ENCODE peak calls at places on chromosomes 16 and 17, in ten cellular contexts. K, B, O, A, S, Q, I, L, R and U are unnamed samples.

GRCh38 chr17:4971826-4972225 is 4.2 kb upstream of the SPAG7 start:
- DNase-seq in Q (no peak), B (no peak), R (no peak), O (no peak), I (no peak), L (no peak), K (no peak), S (no peak), A (no peak), U (no peak)

GRCh38 chr16:56281256-56281805 is 90.0 kb downstream of the GNAO1 start:
- DNase-seq in Q (no peak), A (peak; percentile 12), S (no peak), L (peak; percentile 68), B (no peak), R (peak; percentile 30), K (no peak), I (no peak), O (no peak), U (peak; percentile 8)

GRCh38 chr16:70594569-70594968 is 51.8 kb upstream of the IL34 start:
- DNase-seq in S (no peak), A (no peak), K (no peak), B (no peak), L (no peak), R (no peak), Q (no peak), O (no peak), I (no peak), U (no peak)

GRCh38 chr17:83099570-83100181 is 20.3 kb downstream of the METRNL start:
- DNase-seq in A (no peak), R (no peak), O (no peak), K (no peak), S (no peak), L (no peak), B (no peak), Q (no peak), I (peak; percentile 33), U (peak; percentile 50)

GRCh38 chr17:81672954-81673353 is 6.4 kb downstream of the CCDC137 start:
- DNase-seq in B (no peak), Q (no peak), O (no peak), K (no peak), S (no peak), A (no peak), R (no peak), I (no peak), L (no peak), U (no peak)

GRCh38 chr17:45271603-45272002 is 9.7 kb upstream of the SPATA32 start:
- DNase-seq in L (no peak), I (no peak), Q (no peak), A (no peak), K (no peak), O (no peak), S (no peak), R (no peak), B (no peak), U (no peak)

GRCh38 chr16:17356243-17356933 is 114.4 kb downstream of the XYLT1 start:
- DNase-seq in R (no peak), L (no peak), K (no peak), Q (no peak), O (no peak), S (no peak), B (no peak), A (no peak), I (peak; percentile 52), U (peak; percentile 3)

GRCh38 chr16:80526418-80527061 is 14.3 kb upstream of the DYNLRB2 start:
- DNase-seq in K (peak; percentile 74), I (peak; percentile 42), Q (peak; percentile 80), S (no peak), R (peak; percentile 55), A (peak; percentile 46), O (peak; percentile 50), L (no peak), B (peak; percentile 35), U (peak; percentile 68)

GRCh38 chr17:83152745-83153611 is 73.6 kb downstream of the METRNL start:
- DNase-seq in A (no peak), O (no peak), L (no peak), R (no peak), K (no peak), I (peak; percentile 42), Q (peak; percentile 65), S (no peak), B (no peak), U (no peak)

GRCh38 chr17:40060887-40061480 is 1.8 kb upstream of the THRA start:
- DNase-seq in S (no peak), B (no peak), K (no peak), A (no peak), L (no peak), Q (no peak), I (no peak), R (no peak), O (no peak), U (no peak)

GRCh38 chr16:91484-91883 is 13.5 kb downstream of the MPG start:
- DNase-seq in Q (peak; percentile 86), L (no peak), K (no peak), I (no peak), A (no peak), O (no peak), S (no peak), R (no peak), B (no peak), U (no peak)

GRCh38 chr17:28045304-28045703 is 2.8 kb downstream of the NLK start:
- DNase-seq in O (no peak), R (no peak), K (no peak), L (no peak), A (no peak), S (no peak), Q (no peak), B (no peak), I (no peak), U (no peak)

GRCh38 chr16:28532940-28533647 is 5.7 kb downstream of the NUPR1 start:
- DNase-seq in B (no peak), S (no peak), O (no peak), L (no peak), K (no peak), Q (no peak), R (no peak), I (no peak), A (no peak), U (no peak)

GRCh38 chr17:77778636-77779524 is 179.6 kb upstream of the TNRC6C start:
- DNase-seq in L (no peak), A (no peak), K (no peak), Q (peak; percentile 76), S (no peak), I (peak; percentile 44), O (no peak), R (no peak), B (no peak), U (no peak)

GRCh38 chr16:20792216-20792615 is 14.1 kb downstream of the ERI2 start:
- DNase-seq in I (no peak), B (no peak), L (no peak), A (no peak), K (no peak), O (no peak), S (no peak), R (no peak), Q (no peak), U (peak; percentile 13)

GRCh38 chr16:80806957-80807356 is 2.6 kb upstream of the CDYL2 start:
- DNase-seq in R (no peak), I (no peak), O (peak; percentile 58), S (peak; percentile 9), Q (no peak), B (peak; percentile 60), K (peak; percentile 88), A (peak; percentile 96), L (no peak), U (peak; percentile 87)

GRCh38 chr17:79936661-79937434 is 97.6 kb upstream of the CBX4 start:
- DNase-seq in A (no peak), Q (no peak), R (no peak), I (no peak), S (no peak), B (no peak), K (no peak), L (no peak), O (no peak), U (no peak)

GRCh38 chr16:57795431-57795878 is 6.8 kb downstream of the KIFC3 start:
- DNase-seq in A (peak; percentile 60), L (peak; percentile 72), K (peak; percentile 61), B (no peak), I (peak; percentile 38), O (peak; percentile 21), R (peak; percentile 66), Q (peak; percentile 51), S (no peak), U (peak; percentile 91)

GRCh38 chr16:66273644-66274334 is 92.7 kb upstream of the CDH5 start:
- DNase-seq in K (no peak), S (no peak), I (no peak), Q (no peak), O (no peak), L (peak; percentile 61), A (no peak), B (no peak), R (no peak), U (peak; percentile 34)

GRCh38 chr16:21950782-21951521 is 2.2 kb upstream of the UQCRC2 start:
- DNase-seq in Q (peak; percentile 39), R (peak; percentile 33), K (peak; percentile 43), S (no peak), B (no peak), O (no peak), L (no peak), A (peak; percentile 23), I (no peak), U (peak; percentile 44)

GRCh38 chr16:23557779-23558330 is 328 bp downstream of the UBFD1 start:
- DNase-seq in B (no peak), A (no peak), Q (peak; percentile 51), S (no peak), K (peak; percentile 18), I (peak; percentile 29), R (peak; percentile 33), O (peak; percentile 28), L (no peak), U (peak; percentile 19)